ENCODE peak calls at places on chromosomes 11 and 22, in five cellular contexts. One of them, this sample, is unnamed.

GRCh38 chr11:10407055-10407454 is 48.0 kb upstream of the AMPD3 start:
- DNase-seq in K562: no peak
- DNase-seq in GM12878: no peak
- DNase-seq in H1: no peak
- DNase-seq in SK-N-SH: no peak
- DNase-seq in this sample: no peak

GRCh38 chr11:117877120-117877784 is 794 bp upstream of the FXYD6 start:
- DNase-seq in K562: no peak
- DNase-seq in GM12878: no peak
- DNase-seq in H1: no peak
- DNase-seq in SK-N-SH: no peak
- DNase-seq in this sample: no peak

GRCh38 chr11:64023731-64024710 is 11.7 kb upstream of the FLRT1 start:
- DNase-seq in K562: no peak
- DNase-seq in GM12878: no peak
- DNase-seq in H1: no peak
- DNase-seq in SK-N-SH: no peak
- DNase-seq in this sample: no peak

GRCh38 chr11:898540-899190 is 11.9 kb downstream of the CHID1 start:
- DNase-seq in K562: peak
- DNase-seq in GM12878: no peak
- DNase-seq in H1: no peak
- DNase-seq in SK-N-SH: peak
- DNase-seq in this sample: no peak

GRCh38 chr11:790721-791564 is 1.1 kb upstream of the CEND1 start:
- DNase-seq in K562: no peak
- DNase-seq in GM12878: no peak
- DNase-seq in H1: peak
- DNase-seq in SK-N-SH: peak
- DNase-seq in this sample: no peak

GRCh38 chr11:35142481-35143207 is 3.7 kb downstream of the CD44 start:
- DNase-seq in K562: peak
- DNase-seq in GM12878: no peak
- DNase-seq in H1: no peak
- DNase-seq in SK-N-SH: no peak
- DNase-seq in this sample: no peak

GRCh38 chr22:24996420-24996952 is 44.0 kb downstream of the KIAA1671 start:
- DNase-seq in K562: no peak
- DNase-seq in GM12878: no peak
- DNase-seq in H1: peak
- DNase-seq in SK-N-SH: peak
- DNase-seq in this sample: no peak

GRCh38 chr11:118079507-118079906 is 2.6 kb downstream of the TMPRSS4 start:
- DNase-seq in K562: no peak
- DNase-seq in GM12878: no peak
- DNase-seq in H1: no peak
- DNase-seq in SK-N-SH: no peak
- DNase-seq in this sample: no peak

GRCh38 chr11:32440920-32441319 is 5.6 kb upstream of the WT1 start:
- DNase-seq in K562: no peak
- DNase-seq in GM12878: no peak
- DNase-seq in H1: no peak
- DNase-seq in SK-N-SH: no peak
- DNase-seq in this sample: no peak

DNA sequence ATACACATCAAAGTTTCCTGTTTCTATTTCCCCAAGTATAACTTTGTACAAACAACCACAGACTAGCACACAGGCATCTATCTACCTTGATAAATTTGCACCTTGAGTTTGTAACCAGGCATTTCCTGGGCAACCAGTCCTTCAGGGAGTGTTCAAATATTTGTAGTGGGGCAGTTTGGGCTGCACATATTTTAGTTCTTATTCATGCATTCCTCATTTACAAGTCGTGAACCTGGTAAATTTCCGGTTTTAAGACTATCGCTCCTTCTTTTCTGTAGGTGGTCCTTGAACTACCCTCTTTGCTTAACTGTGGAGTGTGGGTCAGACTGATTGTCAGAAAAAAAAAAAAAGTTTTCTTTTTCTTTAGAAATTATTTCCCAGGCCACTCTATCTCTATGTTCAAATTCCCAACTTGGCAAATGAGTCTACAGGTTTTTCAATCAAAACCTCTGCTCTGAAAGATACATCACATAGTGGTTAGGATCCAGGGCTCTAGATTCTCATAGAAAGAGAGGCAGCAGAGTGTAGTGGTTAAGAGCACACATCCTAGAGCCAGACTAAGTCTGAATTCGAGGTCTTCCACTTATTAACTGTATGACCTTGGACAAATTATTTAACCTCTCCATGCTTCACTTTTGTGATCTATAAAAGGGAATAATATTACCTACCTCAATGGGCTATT is 201.5 kb downstream of the SOX6 start:
- DNase-seq in K562: no peak
- DNase-seq in GM12878: no peak
- DNase-seq in H1: no peak
- DNase-seq in SK-N-SH: no peak
- DNase-seq in this sample: no peak
- TF ChIP-seq GABPA in K562: no peak
- TF ChIP-seq GABPA in GM12878: no peak
- TF ChIP-seq GABPA in H1: no peak
- TF ChIP-seq GABPA in SK-N-SH: no peak
- TF ChIP-seq GABPA in this sample: no peak

GRCh38 chr22:30947821-30948454 is 20.6 kb downstream of the MORC2 start:
- DNase-seq in K562: peak
- DNase-seq in GM12878: no peak
- DNase-seq in H1: no peak
- DNase-seq in SK-N-SH: peak
- DNase-seq in this sample: no peak
- TF ChIP-seq GABPA in K562: no peak
- TF ChIP-seq GABPA in GM12878: no peak
- TF ChIP-seq GABPA in H1: no peak
- TF ChIP-seq GABPA in SK-N-SH: no peak
- TF ChIP-seq GABPA in this sample: no peak

DNA sequence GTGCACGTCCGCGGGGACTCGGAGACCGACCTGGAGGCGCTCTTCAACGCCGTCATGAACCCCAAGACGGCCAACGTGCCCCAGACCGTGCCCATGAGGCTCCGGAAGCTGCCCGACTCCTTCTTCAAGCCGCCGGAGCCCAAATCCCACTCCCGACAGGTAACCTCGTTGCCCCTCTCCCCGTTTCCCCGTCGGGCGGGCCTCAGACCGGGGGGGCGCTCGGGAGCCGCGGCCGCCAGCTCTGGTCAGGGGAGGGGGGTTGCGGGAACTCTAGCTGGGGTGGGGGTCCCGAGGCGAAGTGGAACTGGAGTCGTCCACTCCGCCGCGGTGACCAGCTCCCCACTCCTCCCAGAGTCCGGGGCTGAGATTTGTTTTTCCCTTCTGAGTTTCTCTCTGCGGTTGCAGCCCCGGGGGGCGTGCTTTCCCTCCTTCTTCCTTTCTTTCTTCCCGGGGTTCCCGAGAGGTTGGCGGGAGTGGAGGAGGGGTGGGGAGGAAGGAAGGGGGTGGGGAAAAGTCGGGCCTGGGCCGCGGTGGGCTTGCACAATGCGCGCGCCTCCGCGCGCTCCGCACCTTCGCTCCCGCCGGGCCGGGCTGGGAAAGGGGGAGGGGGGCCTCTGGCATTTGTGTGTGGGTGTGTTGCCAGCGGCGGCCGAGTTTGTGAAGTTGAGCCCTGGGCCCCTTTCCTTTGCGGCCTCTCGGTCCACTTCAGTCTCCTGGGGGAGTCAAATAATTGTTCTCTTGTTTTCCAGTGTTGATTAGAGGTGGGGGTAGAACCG is 952 bp downstream of the YAP1 start:
- DNase-seq in K562: no peak
- DNase-seq in GM12878: no peak
- DNase-seq in H1: peak
- DNase-seq in SK-N-SH: peak
- DNase-seq in this sample: no peak
- TF ChIP-seq GABPA in K562: no peak
- TF ChIP-seq GABPA in GM12878: no peak
- TF ChIP-seq GABPA in H1: no peak
- TF ChIP-seq GABPA in SK-N-SH: no peak
- TF ChIP-seq GABPA in this sample: no peak

GRCh38 chr11:46970913-46971625 is 34.5 kb downstream of the CSTPP1 start:
- DNase-seq in K562: no peak
- DNase-seq in GM12878: no peak
- DNase-seq in H1: no peak
- DNase-seq in SK-N-SH: no peak
- DNase-seq in this sample: no peak

GRCh38 chr11:46969379-46969778 is 32.8 kb downstream of the CSTPP1 start:
- DNase-seq in K562: no peak
- DNase-seq in GM12878: no peak
- DNase-seq in H1: no peak
- DNase-seq in SK-N-SH: no peak
- DNase-seq in this sample: no peak

GRCh38 chr11:46963848-46964247 is 27.3 kb downstream of the CSTPP1 start:
- DNase-seq in K562: no peak
- DNase-seq in GM12878: no peak
- DNase-seq in H1: no peak
- DNase-seq in SK-N-SH: no peak
- DNase-seq in this sample: no peak

GRCh38 chr11:46966773-46967172 is 30.2 kb downstream of the CSTPP1 start:
- DNase-seq in K562: no peak
- DNase-seq in GM12878: no peak
- DNase-seq in H1: no peak
- DNase-seq in SK-N-SH: no peak
- DNase-seq in this sample: no peak

DNA sequence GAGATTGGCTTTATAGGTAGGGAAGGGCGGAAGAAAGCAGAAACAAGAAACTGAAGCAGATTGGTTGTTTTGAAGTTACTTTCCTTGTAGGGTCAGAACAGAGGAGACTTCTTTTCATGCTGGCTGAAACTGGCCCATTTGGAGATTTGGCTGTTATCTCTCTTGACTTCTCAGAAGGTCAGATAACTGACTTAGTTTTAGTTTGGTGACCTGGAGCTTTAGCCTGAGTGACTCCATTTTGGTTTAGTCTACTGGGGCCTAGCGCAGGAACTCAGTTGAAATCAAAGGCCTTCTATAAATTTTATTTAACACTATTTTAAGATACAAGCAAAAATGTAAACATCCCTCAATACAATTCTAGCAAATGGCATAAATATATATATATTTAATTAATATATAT is 31.4 kb downstream of the CSTPP1 start:
- DNase-seq in K562: no peak
- DNase-seq in GM12878: no peak
- DNase-seq in H1: no peak
- DNase-seq in SK-N-SH: no peak
- DNase-seq in this sample: no peak
- TF ChIP-seq GABPA in K562: no peak
- TF ChIP-seq GABPA in GM12878: no peak
- TF ChIP-seq GABPA in H1: no peak
- TF ChIP-seq GABPA in SK-N-SH: no peak
- TF ChIP-seq GABPA in this sample: no peak

DNA sequence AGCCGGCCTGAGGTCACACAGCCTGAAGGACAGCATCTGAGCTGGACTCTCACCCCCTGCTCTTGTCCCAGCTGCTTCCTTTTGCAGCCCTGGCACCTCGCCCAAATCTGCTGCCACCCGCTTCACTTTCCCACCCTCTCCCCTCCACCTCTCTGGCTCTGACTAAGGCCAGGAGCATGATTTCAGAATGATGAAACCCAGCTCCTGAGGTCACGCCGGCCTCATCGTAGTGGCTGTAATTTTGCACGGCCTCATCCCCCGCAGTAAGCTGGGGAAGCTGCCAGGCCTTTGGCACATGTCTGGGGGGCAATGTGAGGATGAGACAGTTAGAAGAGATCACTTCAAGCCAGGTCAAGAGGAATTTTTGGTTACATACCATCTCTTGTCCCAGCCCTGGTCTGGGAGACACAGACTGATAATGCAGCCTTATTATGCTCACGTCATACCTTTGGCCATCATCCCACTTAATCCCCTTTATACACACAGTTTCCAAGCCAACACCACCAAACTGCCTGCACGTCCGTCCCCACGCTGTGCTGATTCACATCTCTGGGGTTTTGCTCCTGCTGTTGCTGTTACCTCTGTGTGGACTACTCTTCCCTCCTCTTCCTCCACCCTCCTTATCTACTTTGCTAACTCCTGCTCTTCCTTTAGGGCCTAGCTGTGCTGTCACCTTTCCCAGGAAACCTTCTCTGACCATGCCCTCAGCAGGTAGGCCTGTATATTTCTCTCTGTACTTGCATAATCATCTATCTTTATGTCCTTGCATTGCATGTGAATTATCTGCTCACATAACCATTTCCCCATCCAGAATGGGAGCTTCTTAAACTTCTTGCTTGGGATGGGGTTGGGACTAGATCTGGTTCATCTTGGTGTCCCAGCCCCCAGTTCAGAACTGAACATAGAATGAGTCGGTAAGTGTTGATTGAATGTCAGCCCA is 58.0 kb downstream of the CHRDL2 start:
- DNase-seq in K562: peak
- DNase-seq in GM12878: no peak
- DNase-seq in H1: peak
- DNase-seq in SK-N-SH: peak
- DNase-seq in this sample: peak
- TF ChIP-seq GABPA in K562: no peak
- TF ChIP-seq GABPA in GM12878: no peak
- TF ChIP-seq GABPA in H1: no peak
- TF ChIP-seq GABPA in SK-N-SH: no peak
- TF ChIP-seq GABPA in this sample: no peak

GRCh38 chr11:62601114-62601363 is 626 bp downstream of the MTA2 start:
- DNase-seq in K562: no peak
- DNase-seq in GM12878: no peak
- DNase-seq in H1: no peak
- DNase-seq in SK-N-SH: no peak
- DNase-seq in this sample: peak
- TF ChIP-seq GABPA in K562: peak
- TF ChIP-seq GABPA in GM12878: peak
- TF ChIP-seq GABPA in H1: no peak
- TF ChIP-seq GABPA in SK-N-SH: peak
- TF ChIP-seq GABPA in this sample: peak

DNA sequence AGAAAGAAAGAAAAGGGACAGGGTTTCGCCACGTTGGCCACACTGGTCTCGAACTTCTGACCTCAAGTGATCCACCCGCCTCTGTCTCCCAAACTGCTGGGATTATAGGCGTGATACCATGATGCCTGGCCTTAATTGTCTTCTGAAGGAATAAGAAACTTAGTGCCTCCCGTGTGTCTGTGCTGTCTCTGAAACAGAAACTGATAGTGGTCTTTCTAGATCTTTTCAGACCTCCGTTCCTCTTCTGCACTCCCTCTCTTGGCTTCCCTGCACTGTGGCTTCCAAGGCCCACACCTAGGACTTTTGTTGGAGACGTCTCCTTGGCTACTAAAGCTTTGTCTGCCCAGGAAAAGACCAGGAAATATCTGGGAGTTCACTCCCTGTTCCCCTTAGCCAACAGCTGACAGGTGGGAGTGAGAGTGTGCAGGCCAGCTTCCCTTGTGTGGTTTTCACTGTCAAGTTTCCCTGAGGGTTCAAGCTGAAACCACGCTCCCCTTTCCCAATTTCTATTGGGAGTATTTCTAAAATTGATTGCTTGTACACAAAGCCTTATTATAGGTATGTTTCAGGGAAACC is 10.1 kb upstream of the HTR3B start:
- DNase-seq in K562: no peak
- DNase-seq in GM12878: no peak
- DNase-seq in H1: no peak
- DNase-seq in SK-N-SH: no peak
- DNase-seq in this sample: no peak
- TF ChIP-seq GABPA in K562: no peak
- TF ChIP-seq GABPA in GM12878: no peak
- TF ChIP-seq GABPA in H1: no peak
- TF ChIP-seq GABPA in SK-N-SH: no peak
- TF ChIP-seq GABPA in this sample: no peak

This sample was measured in HL-60.